ENCODE peak calls at places on chromosomes 6 and 20, in seven cellular contexts. T, Y, M, J, G, N and F are unnamed samples.

GRCh38 chr20:62155428-62156253 is 12.1 kb downstream of the SS18L1 start:
- DNase-seq in T (peak), Y (no peak), M (no peak), J (no peak), G (no peak), N (no peak), F (no peak)

GRCh38 chr6:35552285-35552917 is 39.7 kb upstream of the TULP1 start:
- DNase-seq in T (peak), Y (no peak), M (peak), J (peak), G (peak), N (peak), F (peak)

GRCh38 chr6:154602708-154603107 is 92.2 kb upstream of the CNKSR3 start:
- DNase-seq in T (no peak), Y (no peak), M (no peak), J (no peak), G (no peak), N (no peak), F (no peak)

GRCh38 chr6:14915888-14916832 is 329.7 kb upstream of the JARID2 start:
- DNase-seq in T (no peak), Y (no peak), M (no peak), J (no peak), G (no peak), N (no peak), F (no peak)

GRCh38 chr6:99446076-99446475 is 21.0 kb upstream of the PNISR start:
- DNase-seq in T (no peak), Y (no peak), M (no peak), J (no peak), G (no peak), N (no peak), F (no peak)

GRCh38 chr20:61369731-61370520 is 117.9 kb downstream of the CDH4 start:
- DNase-seq in T (no peak), Y (no peak), M (no peak), J (no peak), G (no peak), N (no peak), F (no peak)

GRCh38 chr20:19288636-19289035 is 76.2 kb downstream of the SLC24A3 start:
- DNase-seq in T (no peak), Y (no peak), M (no peak), J (no peak), G (no peak), N (no peak), F (no peak)

GRCh38 chr6:142702501-142703460 is 242.2 kb downstream of the HIVEP2 start:
- DNase-seq in T (no peak), Y (no peak), M (peak), J (no peak), G (no peak), N (no peak), F (no peak)

GRCh38 chr6:126824226-126824625 is 294.2 kb upstream of the RSPO3 start:
- DNase-seq in T (no peak), Y (no peak), M (no peak), J (no peak), G (no peak), N (no peak), F (no peak)

GRCh38 chr6:64683682-64684081 is 1023.3 kb downstream of the EYS start:
- DNase-seq in T (peak), Y (peak), M (no peak), J (no peak), G (no peak), N (no peak), F (no peak)

GRCh38 chr6:11392778-11393507 is 144.6 kb upstream of the TMEM170B start:
- DNase-seq in T (no peak), Y (no peak), M (no peak), J (no peak), G (peak), N (no peak), F (no peak)

GRCh38 chr6:43467752-43468151 is 9.6 kb upstream of the TJAP1 start:
- DNase-seq in T (no peak), Y (no peak), M (no peak), J (no peak), G (no peak), N (no peak), F (no peak)

GRCh38 chr6:147382945-147383554 is 125.4 kb upstream of the SAMD5 start:
- DNase-seq in T (no peak), Y (peak), M (no peak), J (no peak), G (no peak), N (no peak), F (no peak)

GRCh38 chr6:155248021-155249001 is 15.5 kb upstream of the CLDN20 start:
- DNase-seq in T (no peak), Y (peak), M (no peak), J (peak), G (no peak), N (peak), F (peak)

GRCh38 chr6:6640915-6641314 is 52.4 kb downstream of the LY86 start:
- DNase-seq in T (no peak), Y (no peak), M (no peak), J (no peak), G (no peak), N (no peak), F (no peak)

GRCh38 chr6:89145962-89146747 is at the start of gene PM20D2:
- DNase-seq in T (no peak), Y (no peak), M (peak), J (peak), G (peak), N (peak), F (peak)

GRCh38 chr20:41411458-41411857 is 44.8 kb upstream of the EMILIN3 start:
- DNase-seq in T (no peak), Y (no peak), M (no peak), J (no peak), G (no peak), N (no peak), F (no peak)

GRCh38 chr6:169099411-169100202 is 154.0 kb downstream of the THBS2 start:
- DNase-seq in T (peak), Y (no peak), M (no peak), J (no peak), G (no peak), N (no peak), F (no peak)

GRCh38 chr6:15392182-15392581 is 146.3 kb downstream of the JARID2 start:
- DNase-seq in T (no peak), Y (no peak), M (no peak), J (no peak), G (no peak), N (no peak), F (no peak)

GRCh38 chr6:108039681-108040080 is 34.9 kb downstream of the OSTM1 start:
- DNase-seq in T (no peak), Y (no peak), M (no peak), J (no peak), G (no peak), N (no peak), F (no peak)

GRCh38 chr6:90537027-90537426 is 49.8 kb downstream of the MAP3K7 start:
- DNase-seq in T (no peak), Y (no peak), M (no peak), J (no peak), G (no peak), N (no peak), F (no peak)

GRCh38 chr6:91697010-91697694 is 1110.3 kb upstream of the MAP3K7 start:
- DNase-seq in T (no peak), Y (no peak), M (no peak), J (no peak), G (no peak), N (no peak), F (no peak)

GRCh38 chr6:71822626-71823025 is 63.7 kb upstream of the RIMS1 start:
- DNase-seq in T (no peak), Y (peak), M (no peak), J (no peak), G (no peak), N (no peak), F (no peak)

GRCh38 chr20:58950603-58951002 is 30.5 kb upstream of the NELFCD start:
- DNase-seq in T (no peak), Y (no peak), M (no peak), J (no peak), G (no peak), N (no peak), F (no peak)

GRCh38 chr6:3026811-3027626 is 27.3 kb downstream of the NQO2 start:
- DNase-seq in T (no peak), Y (no peak), M (peak), J (no peak), G (no peak), N (peak), F (peak)

GRCh38 chr6:45474376-45474775 is 96.6 kb upstream of the SUPT3H start:
- DNase-seq in T (no peak), Y (no peak), M (no peak), J (no peak), G (no peak), N (no peak), F (no peak)

GRCh38 chr6:117352466-117353081 is 73.2 kb downstream of the ROS1 start:
- DNase-seq in T (no peak), Y (peak), M (no peak), J (no peak), G (no peak), N (no peak), F (no peak)

GRCh38 chr20:49285813-49286494 is 8.1 kb upstream of the ZNFX1 start:
- DNase-seq in T (no peak), Y (no peak), M (no peak), J (no peak), G (no peak), N (no peak), F (no peak)

GRCh38 chr6:148311849-148312669 is 30.6 kb upstream of the SASH1 start:
- DNase-seq in T (no peak), Y (no peak), M (no peak), J (no peak), G (no peak), N (no peak), F (no peak)

GRCh38 chr6:16334671-16335070 is 96.3 kb downstream of the GMPR start:
- DNase-seq in T (no peak), Y (no peak), M (no peak), J (no peak), G (no peak), N (no peak), F (no peak)

GRCh38 chr6:15499125-15499524 is 163.7 kb downstream of the DTNBP1 start:
- DNase-seq in T (no peak), Y (no peak), M (no peak), J (no peak), G (no peak), N (no peak), F (no peak)

GRCh38 chr20:21047981-21048380 is 58.2 kb downstream of the LINC00237 start:
- DNase-seq in T (no peak), Y (no peak), M (no peak), J (no peak), G (no peak), N (no peak), F (no peak)